ENCODE peak calls at places on chromosomes 4 and X, in nine cellular contexts. J is H4; N is transverse colon; O is GM06990; H is GM04504; F is stimulated activated CD4-positive, alpha-beta T cell treated with anti-CD3 and anti-CD28 coated beads, TNF-alpha, amount 100 ng/mL, for 24 hours; G is AG09319; W is Daoy; L is T-helper 22 cell. X is an unnamed sample.

GRCh38 chr4:128315756-128316520 is 28.3 kb upstream of the PGRMC2 start:
- DNase-seq in O (no peak), F (no peak), N (no peak), L (no peak), J (no peak), G (no peak), W (no peak), H (no peak), X (no peak)

GRCh38 chrX:29617725-29618124 is 597.6 kb upstream of the MAGEB2 start:
- DNase-seq in F (no peak), J (peak; percentile 1), W (no peak), G (no peak), L (no peak), N (no peak), H (no peak), O (no peak), X (no peak)

GRCh38 chrX:16797841-16798240 is 11.6 kb downstream of the TXLNG start:
- DNase-seq in W (no peak), H (no peak), L (no peak), N (no peak), J (no peak), G (no peak), O (no peak), F (no peak), X (no peak)

GRCh38 chr4:133058701-133059100 is 90.4 kb upstream of the PCDH10 start:
- DNase-seq in J (no peak), L (no peak), H (no peak), O (no peak), G (no peak), N (no peak), W (no peak), F (no peak), X (no peak)

GRCh38 chr4:110949516-110949915 is 326.6 kb upstream of the PITX2 start:
- DNase-seq in N (no peak), J (no peak), L (no peak), W (no peak), H (no peak), O (no peak), G (no peak), F (no peak), X (no peak)

GRCh38 chr4:20773144-20773997 is 73.1 kb downstream of the PACRGL start:
- DNase-seq in N (peak; percentile 20), H (peak; percentile 24), J (peak; percentile 68), F (no peak), G (peak; percentile 7), L (no peak), O (peak; percentile 1), W (peak; percentile 34), X (peak; percentile 59)

GRCh38 chr4:142523111-142523510 is 323.0 kb downstream of the INPP4B start:
- DNase-seq in N (no peak), O (no peak), G (no peak), H (no peak), W (no peak), F (no peak), L (no peak), J (no peak), X (no peak)

GRCh38 chrX:18643853-18644252 is 28.1 kb downstream of the RS1 start:
- DNase-seq in F (no peak), L (no peak), G (no peak), O (no peak), H (no peak), N (no peak), W (no peak), J (no peak), X (no peak)

GRCh38 chr4:42330291-42330690 is 67.0 kb upstream of the SHISA3 start:
- DNase-seq in H (no peak), N (no peak), J (no peak), W (no peak), G (no peak), L (no peak), O (no peak), F (no peak), X (no peak)

GRCh38 chr4:917466-917865 is 14.7 kb downstream of the GAK start:
- DNase-seq in J (no peak), N (no peak), G (no peak), L (no peak), H (no peak), W (no peak), O (no peak), F (no peak), X (no peak)

GRCh38 chr4:186765138-186765537 is 41.5 kb upstream of the FAT1 start:
- DNase-seq in H (peak; percentile 35), F (no peak), L (no peak), N (peak; percentile 82), W (peak; percentile 67), J (peak; percentile 71), G (no peak), O (no peak), X (peak; percentile 27)

GRCh38 chr4:41192136-41192535 is 22.2 kb downstream of the APBB2 start:
- DNase-seq in N (no peak), H (no peak), L (no peak), O (no peak), G (no peak), F (no peak), J (no peak), W (peak; percentile 57), X (peak; percentile 63)

GRCh38 chr4:107212565-107212964 is 176.5 kb upstream of the DKK2 start:
- DNase-seq in O (no peak), L (no peak), W (no peak), J (no peak), N (no peak), F (no peak), G (no peak), H (no peak), X (no peak)

GRCh38 chrX:120464409-120464808 is 4.7 kb downstream of the LAMP2 start:
- DNase-seq in O (no peak), G (no peak), L (no peak), J (no peak), W (no peak), N (no peak), H (no peak), F (no peak), X (no peak)

GRCh38 chr4:96166806-96167205 is 326.9 kb downstream of the PDHA2 start:
- DNase-seq in O (no peak), W (no peak), N (no peak), F (no peak), G (no peak), J (no peak), L (no peak), H (no peak), X (no peak)

GRCh38 chrX:72050011-72050410 is 81.7 kb downstream of the RTL5 start:
- DNase-seq in G (no peak), J (no peak), O (no peak), H (peak; percentile 18), N (no peak), F (no peak), L (no peak), W (no peak), X (no peak)

GRCh38 chr4:182208651-182209050 is 34.6 kb upstream of the TENM3 start:
- DNase-seq in G (no peak), H (no peak), O (no peak), F (no peak), L (no peak), J (no peak), N (no peak), W (no peak), X (no peak)

GRCh38 chr4:109278594-109279031 is 23.8 kb downstream of the COL25A1 start:
- DNase-seq in H (no peak), W (no peak), O (peak; percentile 49), J (no peak), L (no peak), F (no peak), G (no peak), N (no peak), X (no peak)

GRCh38 chr4:83989835-83990234 is 453.9 kb downstream of the GPAT3 start:
- DNase-seq in W (no peak), O (no peak), L (no peak), F (no peak), J (no peak), G (no peak), N (no peak), H (no peak), X (no peak)

GRCh38 chr4:16001484-16001858 is 38.5 kb upstream of the FGFBP2 start:
- DNase-seq in G (peak; percentile 31), N (peak; percentile 48), J (peak; percentile 88), L (no peak), O (peak; percentile 21), F (peak; percentile 3), H (peak; percentile 29), W (peak; percentile 77), X (peak; percentile 84)

GRCh38 chrX:50180073-50180940 is 20.5 kb downstream of the AKAP4 start:
- DNase-seq in H (no peak), W (no peak), L (no peak), F (no peak), O (no peak), J (no peak), G (no peak), N (no peak), X (no peak)